ENCODE peak calls at places on chromosomes 2 and 18, in four cellular contexts. U is testis, H is mesothelial cell of epicardium, K is GM13977. G is an unnamed sample.

GRCh38 chr2:179263460-179264237 is 983 bp downstream of the SESTD1 start:
- DNase-seq in U (peak; percentile 83), H (no peak), K (peak; percentile 55), G (peak; percentile 41)

GRCh38 chr2:70115646-70116442 is 28.6 kb downstream of the PCBP1 start:
- DNase-seq in U (peak; percentile 34), H (no peak), K (no peak), G (no peak)

GRCh38 chr2:24008672-24009366 is 1.1 kb upstream of the MFSD2B start:
- DNase-seq in U (no peak), H (no peak), K (no peak), G (no peak)

GRCh38 chr2:132477962-132478361 is 61.4 kb downstream of the GPR39 start:
- DNase-seq in U (no peak), H (no peak), K (no peak), G (peak; percentile 61)

GRCh38 chr2:191050640-191050987 is 36.6 kb upstream of the STAT1 start:
- DNase-seq in U (no peak), H (no peak), K (no peak), G (peak; percentile 88)

GRCh38 chr2:5618271-5618670 is 73.9 kb upstream of the SOX11 start:
- DNase-seq in U (no peak), H (no peak), K (no peak), G (no peak)

GRCh38 chr2:226791056-226791486 is 8.5 kb downstream of the IRS1 start:
- DNase-seq in U (peak; percentile 78), H (peak; percentile 25), K (peak; percentile 76), G (peak; percentile 48)

GRCh38 chr2:107467414-107467813 is 359.3 kb upstream of the RGPD4 start:
- DNase-seq in U (no peak), H (no peak), K (no peak), G (no peak)

GRCh38 chr2:127678531-127678930 is 3.2 kb upstream of the LIMS2 start:
- DNase-seq in U (no peak), H (no peak), K (no peak), G (no peak)

GRCh38 chr18:79400591-79401381 is 5.1 kb downstream of the NFATC1 start:
- DNase-seq in U (no peak), H (no peak), K (peak; percentile 86), G (no peak)

GRCh38 chr2:140893685-140894084 is 1237.1 kb downstream of the LRP1B start:
- DNase-seq in U (no peak), H (no peak), K (no peak), G (no peak)

GRCh38 chr2:218010116-218010837 is 7.5 kb upstream of the TNS1 start:
- DNase-seq in U (peak; percentile 37), H (peak; percentile 46), K (peak; percentile 83), G (peak; percentile 33)

GRCh38 chr18:59778434-59778833 is 81.2 kb upstream of the CCBE1 start:
- DNase-seq in U (no peak), H (no peak), K (no peak), G (no peak)

GRCh38 chr2:19675856-19676460 is 225.8 kb downstream of the TTC32 start:
- DNase-seq in U (no peak), H (no peak), K (no peak), G (peak; percentile 58)

GRCh38 chr2:137117385-137117784 is 352.0 kb downstream of the THSD7B start:
- DNase-seq in U (no peak), H (no peak), K (no peak), G (peak; percentile 15)

GRCh38 chr2:43159797-43160196 is 66.6 kb downstream of the ZFP36L2 start:
- DNase-seq in U (no peak), H (no peak), K (no peak), G (no peak)

GRCh38 chr18:62881509-62882016 is 166.2 kb downstream of the PHLPP1 start:
- DNase-seq in U (no peak), H (no peak), K (no peak), G (peak; percentile 85)

GRCh38 chr2:109148347-109148746 is 19.3 kb downstream of the SH3RF3 start:
- DNase-seq in U (no peak), H (no peak), K (no peak), G (no peak)

GRCh38 chr2:84741182-84741822 is 139.6 kb downstream of the TRABD2A start:
- DNase-seq in U (no peak), H (no peak), K (peak; percentile 19), G (peak; percentile 38)

GRCh38 chr18:73979742-73980141 is 167.9 kb downstream of the FBXO15 start:
- DNase-seq in U (no peak), H (no peak), K (no peak), G (peak; percentile 70)

GRCh38 chr2:23487735-23488492 is 102.9 kb downstream of the KLHL29 start:
- DNase-seq in U (no peak), H (no peak), K (peak; percentile 25), G (peak; percentile 24)

GRCh38 chr2:217289909-217290283 is 430.0 kb upstream of the TNP1 start:
- DNase-seq in U (no peak), H (no peak), K (no peak), G (peak; percentile 51)

GRCh38 chr2:118148809-118149208 is 60.5 kb downstream of the INSIG2 start:
- DNase-seq in U (no peak), H (no peak), K (no peak), G (no peak)
- TF ChIP-seq CTCF in U (no peak), H (no peak), K (peak; percentile 48), G (no peak)

GRCh38 chr18:77479047-77479446 is 229.4 kb downstream of the GALR1 start:
- DNase-seq in U (no peak), H (no peak), K (no peak), G (no peak)

GRCh38 chr18:77481541-77481940 is 231.9 kb downstream of the GALR1 start:
- DNase-seq in U (no peak), H (no peak), K (no peak), G (no peak)

GRCh38 chr18:77482190-77482928 is 232.7 kb downstream of the GALR1 start:
- DNase-seq in U (no peak), H (no peak), K (no peak), G (no peak)

DNA sequence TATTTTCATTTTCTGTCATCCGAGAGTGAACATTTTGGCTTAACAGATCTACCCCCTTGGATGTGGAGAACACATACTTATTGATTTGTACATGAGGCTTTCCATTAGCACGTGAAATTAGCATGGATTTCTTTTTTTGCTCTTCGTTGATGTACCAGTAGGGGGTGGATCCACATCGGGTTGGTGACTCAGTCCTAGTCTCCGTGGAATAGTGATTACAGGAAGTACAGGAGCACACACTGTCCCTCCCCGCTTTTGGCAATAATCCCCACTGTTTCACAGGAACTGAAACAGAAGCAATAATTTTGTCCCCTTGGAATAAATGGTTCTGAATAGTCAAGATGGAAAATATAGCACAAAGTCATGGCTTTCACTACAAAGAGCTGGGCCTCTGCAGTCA is 229.0 kb downstream of the GALR1 start:
- DNase-seq in U (peak; percentile 34), H (no peak), K (no peak), G (no peak)
- TF ChIP-seq CTCF in U (no peak), H (peak; percentile 23), K (no peak), G (no peak)

DNA sequence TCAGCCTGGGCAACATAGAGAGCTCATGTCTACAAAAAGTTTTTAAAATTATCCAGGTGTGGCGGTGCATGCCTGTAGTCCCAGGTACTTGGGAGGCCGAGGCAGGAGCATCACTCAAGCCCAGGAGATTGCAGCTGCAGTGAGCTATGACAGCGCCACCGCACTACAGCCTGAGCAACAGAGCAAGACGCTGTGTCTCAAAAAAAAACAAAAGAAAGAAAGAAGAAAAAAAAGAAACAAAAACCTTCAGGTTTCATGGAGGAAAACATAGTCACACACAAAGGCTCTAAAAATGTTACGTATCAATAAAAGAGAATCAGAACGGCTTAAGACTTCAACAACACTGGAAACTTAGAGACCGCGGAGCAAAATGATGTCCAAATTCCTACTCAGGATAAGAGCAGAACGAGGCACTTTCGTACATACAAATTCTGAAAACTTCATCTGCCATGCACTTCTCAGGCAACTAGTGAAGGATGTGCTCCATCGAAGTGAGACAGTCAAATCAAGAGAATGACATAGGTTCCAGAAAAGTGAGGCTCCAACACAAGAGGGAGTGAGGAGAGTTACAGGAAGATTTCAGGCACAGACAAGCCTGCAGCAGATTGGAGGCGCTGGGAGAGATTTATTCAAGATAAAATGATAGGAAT is 4.4 kb downstream of the HDLBP start:
- DNase-seq in U (no peak), H (no peak), K (no peak), G (no peak)
- TF ChIP-seq CTCF in U (no peak), H (no peak), K (no peak), G (no peak)

DNA sequence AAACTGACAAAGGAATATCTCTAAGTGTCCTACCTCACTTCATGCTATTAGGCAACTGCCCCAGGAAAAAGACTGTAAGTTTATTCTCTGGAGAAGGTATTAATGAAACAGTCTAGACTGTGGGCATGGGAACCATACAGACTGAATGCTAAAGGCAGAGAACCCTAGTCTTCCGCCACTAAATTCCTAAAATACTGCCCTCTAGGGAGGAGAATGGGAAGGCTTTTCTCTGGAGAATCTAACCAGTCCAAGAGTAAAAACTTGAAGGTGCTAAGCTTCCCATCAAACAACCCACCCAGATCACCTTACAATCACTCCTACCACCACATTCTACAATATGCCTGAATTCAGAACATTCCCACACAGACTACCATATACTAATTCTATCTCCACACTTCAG is 3.4 kb downstream of the SRBD1 start:
- DNase-seq in U (no peak), H (no peak), K (no peak), G (peak; percentile 29)
- TF ChIP-seq CTCF in U (no peak), H (peak; percentile 46), K (peak; percentile 10), G (peak; percentile 82)

GRCh38 chr2:232439758-232440135 is 16.2 kb upstream of the ALPI start:
- DNase-seq in U (no peak), H (no peak), K (peak; percentile 22), G (no peak)
- TF ChIP-seq CTCF in U (no peak), H (peak; percentile 45), K (peak; percentile 25), G (peak; percentile 78)